ENCODE peak calls at places on chromosomes 12 and 14, in seven cellular contexts. One of them, this sample, is unnamed.

GRCh38 chr14:50139192-50139591 is 22.8 kb upstream of the VCPKMT start:
- DNase-seq in neuronal stem cell: no peak
- DNase-seq in IMR-90: no peak
- DNase-seq in mesenchymal stem cell: no peak
- DNase-seq in trophoblast cell: no peak
- DNase-seq in H1: peak
- DNase-seq in H9: no peak
- DNase-seq in this sample: peak

GRCh38 chr12:31868980-31869379 is 90.2 kb upstream of the RESF1 start:
- DNase-seq in mesenchymal stem cell: peak
- DNase-seq in trophoblast cell: no peak
- DNase-seq in neuronal stem cell: no peak
- DNase-seq in H1: no peak
- DNase-seq in IMR-90: peak
- DNase-seq in H9: no peak
- DNase-seq in this sample: no peak

GRCh38 chr12:50411051-50411660 is 10.5 kb downstream of the LARP4 start:
- DNase-seq in H1: no peak
- DNase-seq in IMR-90: peak
- DNase-seq in H9: no peak
- DNase-seq in mesenchymal stem cell: peak
- DNase-seq in trophoblast cell: no peak
- DNase-seq in neuronal stem cell: no peak
- DNase-seq in this sample: no peak

GRCh38 chr12:124705545-124706138 is 138.2 kb upstream of the NCOR2 start:
- DNase-seq in mesenchymal stem cell: no peak
- DNase-seq in neuronal stem cell: no peak
- DNase-seq in trophoblast cell: peak
- DNase-seq in H1: no peak
- DNase-seq in IMR-90: no peak
- DNase-seq in H9: no peak
- DNase-seq in this sample: no peak

GRCh38 chr12:28586481-28586880 is 396.2 kb downstream of the CCDC91 start:
- DNase-seq in mesenchymal stem cell: no peak
- DNase-seq in H9: no peak
- DNase-seq in IMR-90: no peak
- DNase-seq in neuronal stem cell: no peak
- DNase-seq in H1: no peak
- DNase-seq in trophoblast cell: no peak
- DNase-seq in this sample: no peak

GRCh38 chr12:26198742-26199141 is 3.4 kb downstream of the SSPN start:
- DNase-seq in H9: no peak
- DNase-seq in IMR-90: peak
- DNase-seq in trophoblast cell: no peak
- DNase-seq in H1: no peak
- DNase-seq in neuronal stem cell: no peak
- DNase-seq in mesenchymal stem cell: peak
- DNase-seq in this sample: no peak

GRCh38 chr12:64891629-64892028 is 67.2 kb downstream of the TBC1D30 start:
- DNase-seq in mesenchymal stem cell: no peak
- DNase-seq in neuronal stem cell: no peak
- DNase-seq in trophoblast cell: no peak
- DNase-seq in H9: no peak
- DNase-seq in IMR-90: no peak
- DNase-seq in H1: no peak
- DNase-seq in this sample: no peak

GRCh38 chr12:115937345-115937744 is 340.1 kb downstream of the MED13L start:
- DNase-seq in trophoblast cell: no peak
- DNase-seq in H9: no peak
- DNase-seq in H1: no peak
- DNase-seq in mesenchymal stem cell: no peak
- DNase-seq in IMR-90: no peak
- DNase-seq in neuronal stem cell: no peak
- DNase-seq in this sample: no peak

GRCh38 chr12:238116-238515 is 24.2 kb upstream of the SLC6A12 start:
- DNase-seq in mesenchymal stem cell: no peak
- DNase-seq in H9: no peak
- DNase-seq in neuronal stem cell: no peak
- DNase-seq in trophoblast cell: no peak
- DNase-seq in H1: no peak
- DNase-seq in IMR-90: no peak
- DNase-seq in this sample: no peak

GRCh38 chr14:33699300-33699699 is 251.6 kb downstream of the EGLN3 start:
- DNase-seq in H9: no peak
- DNase-seq in mesenchymal stem cell: no peak
- DNase-seq in IMR-90: no peak
- DNase-seq in H1: no peak
- DNase-seq in trophoblast cell: no peak
- DNase-seq in neuronal stem cell: no peak
- DNase-seq in this sample: no peak

DNA sequence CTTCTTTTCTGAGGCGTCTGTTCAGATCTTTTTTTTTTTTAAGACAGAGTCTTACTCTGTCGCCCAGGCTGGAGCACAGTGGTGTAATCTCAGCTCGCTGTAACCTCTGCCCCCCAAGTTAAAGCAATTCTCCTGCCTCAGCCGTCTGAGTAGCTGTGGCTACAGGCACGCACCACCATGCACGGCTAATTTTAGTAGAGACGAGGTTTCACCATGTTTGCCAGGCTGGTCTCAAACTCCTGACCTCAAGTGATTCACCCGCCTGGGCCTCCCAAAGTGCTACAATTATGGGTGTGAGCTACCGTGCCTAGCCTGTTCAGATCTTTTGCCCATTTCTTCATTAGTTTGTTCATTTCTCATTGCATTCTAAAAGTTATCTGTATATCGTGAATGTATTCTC is 55.1 kb upstream of the DBX2 start:
- DNase-seq in mesenchymal stem cell: no peak
- DNase-seq in trophoblast cell: no peak
- DNase-seq in H1: no peak
- DNase-seq in H9: no peak
- DNase-seq in neuronal stem cell: no peak
- DNase-seq in IMR-90: no peak
- DNase-seq in this sample: no peak
- H2BK5ac ChIP-seq in mesenchymal stem cell: no peak
- H2BK5ac ChIP-seq in trophoblast cell: no peak
- H2BK5ac ChIP-seq in H1: no peak
- H2BK5ac ChIP-seq in H9: no peak
- H2BK5ac ChIP-seq in neuronal stem cell: no peak
- H2BK5ac ChIP-seq in IMR-90: no peak
- H2BK5ac ChIP-seq in this sample: no peak

DNA sequence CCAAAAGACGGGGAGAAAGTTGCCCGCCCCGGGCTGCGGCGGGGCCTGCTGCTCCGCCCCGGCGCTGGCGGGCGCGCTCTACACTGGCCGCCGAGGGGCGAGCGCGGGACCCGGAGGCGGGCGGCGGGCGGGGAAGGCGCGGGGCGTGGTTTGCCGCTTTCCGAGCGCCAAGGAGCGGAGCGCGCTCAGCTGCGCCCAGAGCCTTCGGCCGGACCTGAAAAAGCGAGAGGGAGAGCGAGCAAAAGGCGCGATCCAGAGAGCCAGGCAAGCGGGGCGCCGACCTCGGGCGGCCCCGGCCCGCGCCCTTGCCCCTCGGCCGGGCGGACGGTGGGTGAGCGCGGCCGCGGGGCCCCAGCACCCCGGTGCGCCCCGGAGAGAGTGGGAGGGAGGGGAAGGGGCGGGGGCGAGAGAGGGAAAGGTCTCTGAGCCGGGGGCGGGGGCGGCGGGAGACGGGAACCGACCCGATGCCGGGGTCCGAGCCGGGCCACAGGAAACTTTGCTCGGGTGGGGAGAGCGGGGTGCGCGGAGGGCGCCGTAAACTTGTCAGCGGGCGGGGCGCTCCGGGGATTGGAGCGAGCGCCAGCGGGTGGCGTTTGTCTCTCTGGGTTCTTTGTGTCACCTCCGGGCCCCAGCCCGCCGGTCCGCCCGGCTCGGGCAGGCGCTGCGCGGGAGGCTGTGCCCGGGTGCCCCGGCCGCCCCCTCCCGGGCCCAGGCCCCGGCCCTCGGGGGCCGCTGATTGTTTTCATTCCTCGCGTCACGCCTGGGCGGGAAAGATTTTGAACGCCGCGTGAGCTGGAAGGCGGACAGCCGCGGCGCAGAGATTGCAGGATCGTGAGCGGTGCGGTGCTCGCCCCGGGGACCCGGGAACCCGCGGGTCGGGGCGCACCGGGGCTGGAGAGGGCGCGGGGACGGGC is at the start of gene SYNE2:
- DNase-seq in trophoblast cell: peak
- DNase-seq in neuronal stem cell: peak
- DNase-seq in H1: no peak
- DNase-seq in IMR-90: peak
- DNase-seq in mesenchymal stem cell: peak
- DNase-seq in H9: peak
- DNase-seq in this sample: peak
- H2BK5ac ChIP-seq in trophoblast cell: peak
- H2BK5ac ChIP-seq in neuronal stem cell: peak
- H2BK5ac ChIP-seq in H1: no peak
- H2BK5ac ChIP-seq in IMR-90: no peak
- H2BK5ac ChIP-seq in mesenchymal stem cell: peak
- H2BK5ac ChIP-seq in H9: no peak
- H2BK5ac ChIP-seq in this sample: no peak

GRCh38 chr12:92898755-92899154 is 30.3 kb downstream of the EEA1 start:
- DNase-seq in mesenchymal stem cell: peak
- DNase-seq in H9: no peak
- DNase-seq in neuronal stem cell: no peak
- DNase-seq in H1: no peak
- DNase-seq in IMR-90: peak
- DNase-seq in trophoblast cell: no peak
- DNase-seq in this sample: no peak
- H2BK5ac ChIP-seq in mesenchymal stem cell: no peak
- H2BK5ac ChIP-seq in H9: no peak
- H2BK5ac ChIP-seq in neuronal stem cell: no peak
- H2BK5ac ChIP-seq in H1: no peak
- H2BK5ac ChIP-seq in IMR-90: peak
- H2BK5ac ChIP-seq in trophoblast cell: no peak
- H2BK5ac ChIP-seq in this sample: no peak

GRCh38 chr14:36948157-36948859 is 224.1 kb downstream of the SLC25A21 start:
- DNase-seq in H9: no peak
- DNase-seq in mesenchymal stem cell: no peak
- DNase-seq in neuronal stem cell: no peak
- DNase-seq in IMR-90: no peak
- DNase-seq in trophoblast cell: no peak
- DNase-seq in H1: no peak
- DNase-seq in this sample: no peak
- H2BK5ac ChIP-seq in H9: no peak
- H2BK5ac ChIP-seq in mesenchymal stem cell: no peak
- H2BK5ac ChIP-seq in neuronal stem cell: no peak
- H2BK5ac ChIP-seq in IMR-90: no peak
- H2BK5ac ChIP-seq in trophoblast cell: no peak
- H2BK5ac ChIP-seq in H1: no peak
- H2BK5ac ChIP-seq in this sample: no peak

GRCh38 chr14:83568141-83568540 is 1961.8 kb upstream of the FLRT2 start:
- DNase-seq in IMR-90: peak
- DNase-seq in H1: no peak
- DNase-seq in mesenchymal stem cell: no peak
- DNase-seq in neuronal stem cell: no peak
- DNase-seq in trophoblast cell: no peak
- DNase-seq in H9: no peak
- DNase-seq in this sample: no peak
- H2BK5ac ChIP-seq in IMR-90: no peak
- H2BK5ac ChIP-seq in H1: no peak
- H2BK5ac ChIP-seq in mesenchymal stem cell: no peak
- H2BK5ac ChIP-seq in neuronal stem cell: no peak
- H2BK5ac ChIP-seq in trophoblast cell: no peak
- H2BK5ac ChIP-seq in H9: no peak
- H2BK5ac ChIP-seq in this sample: no peak

DNA sequence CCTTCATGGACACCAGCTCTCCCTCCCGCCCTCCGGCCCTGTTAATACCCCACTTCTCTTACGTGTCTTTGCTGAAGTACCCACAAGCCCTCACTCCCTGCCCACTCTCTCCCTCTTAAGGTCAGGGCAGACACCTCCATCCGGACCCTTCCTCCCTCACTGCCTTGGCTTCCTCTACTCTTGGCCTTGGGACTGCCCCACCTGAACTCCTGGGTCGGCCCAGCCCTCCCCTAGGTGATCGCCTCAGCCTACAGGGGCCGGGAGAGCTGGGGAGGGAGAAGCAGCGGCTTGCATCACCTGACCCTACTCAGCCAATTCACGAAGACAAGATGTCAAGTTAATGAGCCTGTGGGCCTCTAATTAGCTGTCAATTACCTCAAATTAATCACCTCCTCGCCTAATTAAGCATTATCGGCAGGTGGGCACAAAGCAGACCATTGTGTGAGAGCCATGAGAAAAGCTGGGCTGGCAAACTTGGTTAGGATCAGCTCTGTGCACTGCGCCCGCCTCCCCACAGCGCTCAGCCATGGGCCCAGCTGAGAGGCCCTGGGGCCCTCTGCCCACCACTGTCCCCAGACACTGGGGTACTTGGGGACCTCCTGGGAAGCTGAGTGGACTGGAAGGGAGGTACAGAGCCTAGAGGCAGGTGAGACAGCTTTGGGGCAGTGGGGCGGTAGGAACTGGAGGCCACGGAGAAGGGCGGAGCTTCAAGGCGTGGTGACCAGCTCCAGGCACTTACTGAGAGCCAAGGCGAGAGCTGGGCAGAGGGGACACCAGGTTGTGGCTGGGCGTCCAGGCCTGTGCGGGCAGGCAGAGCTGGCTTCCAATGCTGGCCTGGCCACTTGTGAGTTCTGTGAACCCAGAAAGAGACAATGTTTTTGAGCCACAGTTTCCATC is 25.1 kb upstream of the VSX2 start:
- DNase-seq in trophoblast cell: no peak
- DNase-seq in H1: no peak
- DNase-seq in H9: no peak
- DNase-seq in IMR-90: no peak
- DNase-seq in mesenchymal stem cell: no peak
- DNase-seq in neuronal stem cell: no peak
- DNase-seq in this sample: no peak
- H2BK5ac ChIP-seq in trophoblast cell: no peak
- H2BK5ac ChIP-seq in H1: peak
- H2BK5ac ChIP-seq in H9: no peak
- H2BK5ac ChIP-seq in IMR-90: no peak
- H2BK5ac ChIP-seq in mesenchymal stem cell: no peak
- H2BK5ac ChIP-seq in neuronal stem cell: peak
- H2BK5ac ChIP-seq in this sample: no peak

GRCh38 chr14:70113211-70113610 is 75.5 kb downstream of the SLC8A3 start:
- DNase-seq in trophoblast cell: peak
- DNase-seq in IMR-90: no peak
- DNase-seq in neuronal stem cell: no peak
- DNase-seq in mesenchymal stem cell: no peak
- DNase-seq in H1: no peak
- DNase-seq in H9: no peak
- DNase-seq in this sample: no peak

GRCh38 chr14:70121521-70121920 is 67.2 kb downstream of the SLC8A3 start:
- DNase-seq in H9: peak
- DNase-seq in neuronal stem cell: peak
- DNase-seq in trophoblast cell: no peak
- DNase-seq in H1: no peak
- DNase-seq in IMR-90: no peak
- DNase-seq in mesenchymal stem cell: no peak
- DNase-seq in this sample: peak

GRCh38 chr14:70114621-70115156 is 74.1 kb downstream of the SLC8A3 start:
- DNase-seq in H9: no peak
- DNase-seq in IMR-90: no peak
- DNase-seq in mesenchymal stem cell: no peak
- DNase-seq in neuronal stem cell: no peak
- DNase-seq in H1: no peak
- DNase-seq in trophoblast cell: no peak
- DNase-seq in this sample: no peak

GRCh38 chr14:70116278-70116677 is 72.5 kb downstream of the SLC8A3 start:
- DNase-seq in H1: no peak
- DNase-seq in trophoblast cell: no peak
- DNase-seq in mesenchymal stem cell: no peak
- DNase-seq in IMR-90: no peak
- DNase-seq in H9: no peak
- DNase-seq in neuronal stem cell: no peak
- DNase-seq in this sample: no peak

GRCh38 chr14:70118064-70118463 is 70.7 kb downstream of the SLC8A3 start:
- DNase-seq in H1: no peak
- DNase-seq in H9: no peak
- DNase-seq in trophoblast cell: no peak
- DNase-seq in IMR-90: no peak
- DNase-seq in neuronal stem cell: no peak
- DNase-seq in mesenchymal stem cell: no peak
- DNase-seq in this sample: no peak
- H2BK5ac ChIP-seq in H1: no peak
- H2BK5ac ChIP-seq in H9: no peak
- H2BK5ac ChIP-seq in trophoblast cell: no peak
- H2BK5ac ChIP-seq in IMR-90: no peak
- H2BK5ac ChIP-seq in neuronal stem cell: no peak
- H2BK5ac ChIP-seq in mesenchymal stem cell: no peak
- H2BK5ac ChIP-seq in this sample: no peak

This sample was measured in mesendoderm.